ENCODE peak calls at places on chromosomes 12 and 14, in six cellular contexts. T is heart left ventricle, O is left lung, Z is HAP-1, D is A549, B is HepG2. U is an unnamed sample.

GRCh38 chr14:99274346-99275221 is 2.6 kb upstream of the BCL11B start:
- DNase-seq in T (peak; percentile 65), O (peak; percentile 84), Z (peak; percentile 93), D (peak; percentile 85), B (peak; percentile 77), U (peak; percentile 84)

GRCh38 chr14:34300330-34300729 is 161.7 kb downstream of the SPTSSA start:
- DNase-seq in T (no peak), O (no peak), Z (no peak), D (no peak), B (no peak), U (no peak)

GRCh38 chr14:100706200-100706599 is 20.5 kb upstream of the DLK1 start:
- DNase-seq in T (no peak), O (no peak), Z (no peak), D (no peak), B (no peak), U (no peak)

GRCh38 chr14:89455412-89455811 is 38.4 kb upstream of the FOXN3 start:
- DNase-seq in T (no peak), O (no peak), Z (no peak), D (no peak), B (no peak), U (no peak)

GRCh38 chr14:59130472-59130871 is 58.0 kb upstream of the DAAM1 start:
- DNase-seq in T (no peak), O (no peak), Z (no peak), D (no peak), B (no peak), U (no peak)

GRCh38 chr14:77076118-77076631 is 21.9 kb upstream of the CIPC start:
- DNase-seq in T (peak; percentile 85), O (no peak), Z (peak; percentile 17), D (no peak), B (peak; percentile 19), U (no peak)

GRCh38 chr14:95530461-95531170 is 4.2 kb upstream of the GLRX5 start:
- DNase-seq in T (no peak), O (no peak), Z (no peak), D (no peak), B (no peak), U (no peak)

GRCh38 chr12:93441111-93441616 is 583 bp downstream of the UBE2N start:
- DNase-seq in T (peak; percentile 53), O (peak; percentile 88), Z (peak; percentile 33), D (peak; percentile 23), B (no peak), U (no peak)

GRCh38 chr14:91303091-91303923 is 58.8 kb upstream of the GPR68 start:
- DNase-seq in T (peak; percentile 56), O (no peak), Z (peak; percentile 97), D (peak; percentile 41), B (peak; percentile 28), U (peak; percentile 76)

GRCh38 chr12:105071981-105072380 is 12.3 kb downstream of the ALDH1L2 start:
- DNase-seq in T (no peak), O (no peak), Z (no peak), D (no peak), B (no peak), U (no peak)

GRCh38 chr12:122250536-122250935 is 15.8 kb downstream of the VPS33A start:
- DNase-seq in T (no peak), O (no peak), Z (no peak), D (no peak), B (no peak), U (no peak)

GRCh38 chr12:12872934-12873275 is 18.5 kb upstream of the GPRC5A start:
- DNase-seq in T (no peak), O (no peak), Z (no peak), D (no peak), B (no peak), U (no peak)

GRCh38 chr12:59041241-59042121 is 121.2 kb upstream of the LRIG3 start:
- DNase-seq in T (no peak), O (no peak), Z (no peak), D (peak; percentile 57), B (no peak), U (no peak)

GRCh38 chr12:119225454-119225853 is 46.7 kb downstream of the HSPB8 start:
- DNase-seq in T (no peak), O (no peak), Z (no peak), D (no peak), B (no peak), U (no peak)

GRCh38 chr12:66774921-66775320 is 96.0 kb upstream of the GRIP1 start:
- DNase-seq in T (no peak), O (no peak), Z (no peak), D (no peak), B (no peak), U (no peak)

GRCh38 chr12:34395056-34396005 is 373.0 kb downstream of the ALG10 start:
- DNase-seq in T (peak; percentile 11), O (peak; percentile 52), Z (no peak), D (no peak), B (no peak), U (no peak)

GRCh38 chr12:32922546-32923297 is 26.1 kb upstream of the PKP2 start:
- DNase-seq in T (no peak), O (no peak), Z (no peak), D (no peak), B (no peak), U (no peak)

GRCh38 chr14:33114331-33114730 is 175.7 kb downstream of the NPAS3 start:
- DNase-seq in T (no peak), O (no peak), Z (no peak), D (no peak), B (no peak), U (no peak)
- H3K9me3 ChIP-seq in T (no peaks in the 10 kb centered on the region), O (no peaks in the 10 kb centered on the region), Z (no peaks in the 10 kb centered on the region), D (no peaks in the 10 kb centered on the region), B (peaks cover 15% of the 10 kb centered on the region), U (no peaks in the 10 kb centered on the region)

GRCh38 chr12:133129368-133130037 is 571 bp downstream of the ZNF891 start:
- DNase-seq in T (no peak), O (peak; percentile 53), Z (peak; percentile 16), D (no peak), B (peak; percentile 2), U (no peak)

GRCh38 chr12:133120385-133121191 is 9.5 kb downstream of the ZNF891 start:
- DNase-seq in T (no peak), O (no peak), Z (no peak), D (peak; percentile 37), B (no peak), U (no peak)

GRCh38 chr12:133130038-133130807 is at the start of the genes ZNF10 and ZNF891:
- DNase-seq in T (peak; percentile 97), O (peak; percentile 98), Z (peak; percentile 97), D (peak; percentile 99), B (peak; percentile 90), U (peak; percentile 93)

DNA sequence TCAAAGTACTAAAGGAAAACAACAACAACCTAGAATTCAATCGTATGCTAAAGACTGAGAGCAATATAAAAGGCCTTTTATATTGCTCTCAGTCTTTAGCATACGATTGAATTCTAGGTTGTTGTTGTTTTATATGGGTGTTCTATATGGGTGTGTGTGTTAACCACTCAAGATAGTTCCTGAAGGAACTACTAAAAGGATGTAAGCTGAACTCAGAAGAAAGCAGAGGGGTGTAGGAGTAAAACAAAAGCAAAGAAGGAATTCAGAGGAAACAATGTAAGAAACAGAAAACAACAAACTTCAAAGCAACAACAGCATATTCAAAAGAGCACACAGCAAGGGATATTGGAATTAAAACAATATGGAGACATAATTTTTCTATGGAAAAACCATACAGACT is 5.4 kb downstream of the ZNF891 start:
- DNase-seq in T (no peak), O (no peak), Z (no peak), D (no peak), B (no peak), U (no peak)
- H3K9me3 ChIP-seq in T (peaks cover 92% of the 10 kb centered on the region), O (peaks cover 96% of the 10 kb centered on the region), Z (peaks cover 30% of the 10 kb centered on the region), D (peaks cover 99% of the 10 kb centered on the region), B (peaks cover 87% of the 10 kb centered on the region), U (peaks cover 93% of the 10 kb centered on the region)

GRCh38 chr12:128606040-128606439 is 217.7 kb downstream of the SLC15A4 start:
- DNase-seq in T (no peak), O (no peak), Z (no peak), D (no peak), B (no peak), U (peak; percentile 59)
- H3K9me3 ChIP-seq in T (no peaks in the 10 kb centered on the region), O (no peaks in the 10 kb centered on the region), Z (no peaks in the 10 kb centered on the region), D (no peaks in the 10 kb centered on the region), B (no peaks in the 10 kb centered on the region), U (no peaks in the 10 kb centered on the region)

GRCh38 chr14:19771895-19772430 is 1.3 kb upstream of the OR4M1 start:
- DNase-seq in T (peak; percentile 17), O (no peak), Z (no peak), D (no peak), B (no peak), U (no peak)

DNA sequence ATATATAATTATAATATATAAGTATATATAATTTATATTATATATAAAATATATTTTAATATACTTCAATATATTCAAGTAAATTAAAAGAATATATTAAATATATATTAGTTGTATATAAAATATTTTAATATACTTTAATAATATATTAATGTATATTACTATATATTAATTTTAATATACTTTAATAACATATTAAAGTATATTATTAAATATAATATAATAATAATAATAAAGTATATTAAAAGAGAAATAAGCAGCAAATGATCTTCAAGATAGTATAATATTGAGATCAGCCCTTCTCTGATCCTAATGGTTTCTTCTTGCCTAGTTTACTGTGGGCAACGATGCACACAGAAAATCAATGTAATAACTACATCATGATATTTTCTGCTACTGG is 2.3 kb downstream of the OR4M1 start:
- DNase-seq in T (no peak), O (no peak), Z (no peak), D (no peak), B (no peak), U (no peak)
- H3K9me3 ChIP-seq in T (peaks cover 4% of the 10 kb centered on the region), O (peaks cover 14% of the 10 kb centered on the region), Z (peaks cover 21% of the 10 kb centered on the region), D (no peaks in the 10 kb centered on the region), B (no peaks in the 10 kb centered on the region), U (peaks cover 12% of the 10 kb centered on the region)